ENCODE peak calls at places on chromosomes 13 and 19, in five cellular contexts. Y is cardiac muscle cell, B is testis, Z is sigmoid colon, H is pancreas. P is an unnamed sample.

GRCh38 chr13:109938255-109938936 is 152.0 kb upstream of the IRS2 start:
- DNase-seq in Y (peak), B (no peak), Z (no peak), H (no peak), P (no peak)

GRCh38 chr19:51338563-51339312 is 3.2 kb downstream of the VSIG10L start:
- DNase-seq in Y (peak), B (peak), Z (peak), H (peak), P (peak)

GRCh38 chr13:113140677-113141590 is 17.5 kb upstream of the PROZ start:
- DNase-seq in Y (no peak), B (peak), Z (peak), H (no peak), P (no peak)

GRCh38 chr19:8306235-8307054 is 1.7 kb downstream of the CD320 start:
- DNase-seq in Y (no peak), B (peak), Z (peak), H (peak), P (no peak)

GRCh38 chr19:4909172-4909896 is at the start of gene UHRF1:
- DNase-seq in Y (no peak), B (no peak), Z (no peak), H (no peak), P (no peak)

GRCh38 chr19:14023404-14024235 is 4.3 kb upstream of the RLN3 start:
- DNase-seq in Y (peak), B (peak), Z (no peak), H (peak), P (peak)

GRCh38 chr13:93180376-93180966 is 46.1 kb upstream of the GPC6 start:
- DNase-seq in Y (peak), B (no peak), Z (no peak), H (no peak), P (no peak)

GRCh38 chr19:55041627-55042343 is 3.7 kb upstream of the GP6 start:
- DNase-seq in Y (no peak), B (no peak), Z (no peak), H (no peak), P (no peak)

GRCh38 chr19:53580871-53581835 is 43.2 kb downstream of the ZNF331 start:
- DNase-seq in Y (no peak), B (no peak), Z (no peak), H (no peak), P (no peak)

GRCh38 chr13:40132249-40132648 is 476.8 kb downstream of the COG6 start:
- DNase-seq in Y (no peak), B (no peak), Z (no peak), H (no peak), P (no peak)

GRCh38 chr19:35031072-35031881 is 1.0 kb downstream of the SCN1B start:
- DNase-seq in Y (peak), B (no peak), Z (no peak), H (no peak), P (peak)

GRCh38 chr19:40438284-40438683 is 5.9 kb downstream of the SERTAD3 start:
- DNase-seq in Y (no peak), B (no peak), Z (no peak), H (no peak), P (no peak)

GRCh38 chr19:44987148-44987675 is 14.1 kb upstream of the RELB start:
- DNase-seq in Y (no peak), B (no peak), Z (no peak), H (no peak), P (no peak)

GRCh38 chr19:46637224-46637623 is 1.2 kb upstream of the GNG8 start:
- DNase-seq in Y (no peak), B (no peak), Z (no peak), H (no peak), P (no peak)

GRCh38 chr19:51716925-51717324 is 6.9 kb downstream of the HAS1 start:
- DNase-seq in Y (no peak), B (no peak), Z (no peak), H (no peak), P (no peak)

GRCh38 chr13:102812616-102813287 is 13.8 kb downstream of the BIVM start:
- DNase-seq in Y (peak), B (no peak), Z (no peak), H (no peak), P (no peak)

GRCh38 chr13:77476456-77476855 is 59.0 kb upstream of the SCEL start:
- DNase-seq in Y (no peak), B (no peak), Z (no peak), H (no peak), P (no peak)

GRCh38 chr13:26590951-26591350 is 33.5 kb downstream of the WASF3 start:
- DNase-seq in Y (no peak), B (no peak), Z (no peak), H (no peak), P (no peak)

GRCh38 chr19:7197169-7197759 is 97.0 kb downstream of the INSR start:
- DNase-seq in Y (peak), B (peak), Z (peak), H (peak), P (peak)

GRCh38 chr13:82165396-82166174 is 1716.7 kb downstream of the SLITRK1 start:
- DNase-seq in Y (no peak), B (no peak), Z (peak), H (no peak), P (peak)

GRCh38 chr19:3517638-3518037 is 11.5 kb downstream of the FZR1 start:
- DNase-seq in Y (no peak), B (no peak), Z (no peak), H (no peak), P (no peak)

GRCh38 chr19:3518669-3519068 is 12.6 kb downstream of the FZR1 start:
- DNase-seq in Y (no peak), B (no peak), Z (no peak), H (no peak), P (no peak)

GRCh38 chr19:3518231-3518630 is 12.1 kb downstream of the FZR1 start:
- DNase-seq in Y (no peak), B (no peak), Z (no peak), H (no peak), P (no peak)

GRCh38 chr19:3520166-3521103 is 14.3 kb downstream of the FZR1 start:
- DNase-seq in Y (no peak), B (no peak), Z (no peak), H (no peak), P (no peak)

GRCh38 chr19:3519126-3519525 is 13.0 kb downstream of the FZR1 start:
- DNase-seq in Y (no peak), B (no peak), Z (no peak), H (no peak), P (no peak)
- H3K27ac ChIP-seq in Y (no peak), B (no peak), Z (no peak), H (no peak), P (no peak)

GRCh38 chr13:33233547-33233946 is 52.0 kb downstream of the STARD13 start:
- DNase-seq in Y (no peak), B (no peak), Z (no peak), H (no peak), P (peak)

GRCh38 chr13:33232883-33233282 is 52.7 kb downstream of the STARD13 start:
- DNase-seq in Y (no peak), B (no peak), Z (no peak), H (no peak), P (no peak)

GRCh38 chr13:33236021-33236420 is 49.5 kb downstream of the STARD13 start:
- DNase-seq in Y (peak), B (no peak), Z (no peak), H (no peak), P (no peak)

GRCh38 chr13:33235564-33235963 is 50.0 kb downstream of the STARD13 start:
- DNase-seq in Y (no peak), B (no peak), Z (no peak), H (no peak), P (no peak)

GRCh38 chr13:33235078-33235477 is 50.5 kb downstream of the STARD13 start:
- DNase-seq in Y (peak), B (no peak), Z (no peak), H (no peak), P (no peak)
- H3K27ac ChIP-seq in Y (peak), B (no peak), Z (peak), H (peak), P (peak)

GRCh38 chr19:29662604-29663404 is 2.5 kb upstream of the PLEKHF1 start:
- DNase-seq in Y (peak), B (peak), Z (peak), H (peak), P (peak)
- H3K27ac ChIP-seq in Y (peak), B (peak), Z (peak), H (peak), P (peak)

DNA sequence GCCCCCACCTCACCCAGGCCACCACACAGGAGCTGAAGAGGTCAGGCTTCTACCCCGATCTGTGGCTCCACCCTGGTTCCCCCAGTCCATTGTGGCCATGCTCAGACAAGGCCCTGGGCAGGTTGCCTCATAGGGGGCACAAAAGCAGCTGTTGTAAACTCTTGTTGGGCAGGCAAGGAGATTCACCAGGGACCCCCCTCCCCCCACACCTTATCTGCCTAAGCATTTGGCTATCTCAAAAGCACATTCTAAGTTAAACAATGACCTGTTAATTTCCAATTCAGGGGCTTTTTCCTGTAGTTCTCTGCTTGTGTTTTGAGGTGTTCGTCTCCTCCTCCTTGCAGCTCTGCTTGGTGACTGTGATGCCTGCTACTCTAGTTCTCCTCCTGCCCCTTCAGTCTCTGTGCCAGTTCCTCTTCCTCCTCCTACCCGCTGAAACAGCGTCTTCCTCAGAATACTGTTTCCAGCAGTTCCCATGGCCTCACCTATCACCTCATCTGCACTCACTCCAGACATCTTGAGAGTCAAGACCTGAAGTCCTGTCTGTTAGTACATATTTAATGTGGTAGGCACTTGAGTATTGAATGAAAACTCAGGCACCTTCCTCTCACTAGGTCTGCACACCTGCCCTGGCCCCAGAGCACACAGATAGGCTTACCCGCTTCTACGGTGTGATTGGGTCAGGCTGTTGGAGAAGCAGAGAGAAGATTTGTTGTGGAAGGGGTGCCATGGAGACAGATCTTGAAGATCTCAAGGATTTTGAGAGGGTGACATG is 31.7 kb downstream of the SPATA13 start:
- DNase-seq in Y (no peak), B (no peak), Z (no peak), H (no peak), P (no peak)
- H3K27ac ChIP-seq in Y (no peak), B (no peak), Z (no peak), H (peak), P (no peak)

GRCh38 chr13:52955505-52955904 is 73.1 kb upstream of the OLFM4 start:
- DNase-seq in Y (no peak), B (no peak), Z (no peak), H (no peak), P (no peak)
- H3K27ac ChIP-seq in Y (no peak), B (no peak), Z (no peak), H (no peak), P (no peak)

DNA sequence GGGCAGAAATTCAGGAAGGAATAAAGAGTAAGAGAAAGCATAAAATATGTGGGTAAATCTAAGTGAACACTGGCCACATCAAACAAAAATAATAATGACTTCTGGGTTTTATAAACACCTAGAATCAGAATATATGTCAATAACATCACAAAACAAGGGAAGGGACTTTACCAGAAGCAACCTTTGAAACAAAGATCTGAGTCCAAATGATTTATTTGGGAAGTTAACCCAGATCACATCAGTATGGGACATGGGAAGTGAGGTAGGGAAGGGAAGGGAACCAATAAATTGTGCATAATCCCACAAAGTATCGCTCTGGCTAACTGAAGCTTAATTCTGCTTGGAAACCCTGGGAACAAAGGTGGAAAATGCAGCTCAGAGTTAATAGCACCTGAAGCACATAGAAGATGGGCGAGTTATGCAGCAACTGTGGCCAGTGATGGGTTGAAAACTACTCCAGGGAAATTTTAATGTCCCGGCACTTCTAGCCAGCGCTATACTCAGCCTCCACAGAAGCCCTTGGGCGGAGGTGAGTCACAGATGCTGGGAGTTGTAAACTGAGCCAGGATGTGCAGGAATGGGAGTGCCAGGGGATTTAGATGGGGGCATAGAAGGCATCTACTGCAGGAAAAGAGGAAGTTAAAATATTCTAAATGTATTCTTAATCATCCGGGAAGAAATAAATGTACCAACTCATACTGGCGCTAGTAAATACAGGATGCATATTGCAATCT is 34.3 kb upstream of the CEBPG start:
- DNase-seq in Y (no peak), B (no peak), Z (no peak), H (no peak), P (no peak)
- H3K27ac ChIP-seq in Y (no peak), B (no peak), Z (no peak), H (no peak), P (no peak)

GRCh38 chr19:43784251-43784980 is 3.6 kb upstream of the KCNN4 start:
- DNase-seq in Y (peak), B (no peak), Z (no peak), H (no peak), P (peak)
- H3K27ac ChIP-seq in Y (no peak), B (no peak), Z (peak), H (no peak), P (no peak)

GRCh38 chr19:31317098-31317497 is 32.1 kb downstream of the TSHZ3 start:
- DNase-seq in Y (no peak), B (no peak), Z (peak), H (no peak), P (no peak)
- H3K27ac ChIP-seq in Y (no peak), B (no peak), Z (peak), H (no peak), P (peak)

P was measured in right cardiac atrium.